ENCODE peak calls at places on chromosomes 6 and 20, in six cellular contexts. Q is GM12878, R is right lobe of liver, W is ovary, V is suprapubic skin, T is sigmoid colon. E is an unnamed sample. For H3K4me1 and H3K36me3, the result is how much of the 10 kb centered on the place peaks cover.

GRCh38 chr20:43231829-43232228 is 42.1 kb upstream of the PTPRT start:
- DNase-seq in Q (no peak), V (no peak), T (no peak), R (no peak), W (no peak), E (no peak)

GRCh38 chr6:22322103-22322882 is 25.5 kb upstream of the PRL start:
- DNase-seq in Q (no peak), R (no peak), T (no peak), V (no peak), W (no peak), E (no peak)

GRCh38 chr6:20534906-20535305 is 649 bp downstream of the CDKAL1 start:
- DNase-seq in W (no peak), Q (no peak), V (no peak), T (no peak), R (no peak), E (no peak)

GRCh38 chr6:129525055-129525454 is 184.9 kb downstream of the ARHGAP18 start:
- DNase-seq in W (no peak), Q (no peak), T (no peak), V (no peak), R (no peak), E (no peak)

GRCh38 chr6:152110878-152111820 is 303.7 kb downstream of the ESR1 start:
- DNase-seq in T (no peak), V (no peak), Q (no peak), R (peak), W (no peak), E (peak)

GRCh38 chr6:133606833-133607232 is 282.1 kb upstream of the TCF21 start:
- DNase-seq in W (no peak), V (no peak), R (no peak), Q (no peak), T (no peak), E (no peak)

GRCh38 chr6:136547336-136547735 is 2.9 kb downstream of the MAP7 start:
- DNase-seq in V (no peak), T (no peak), R (no peak), W (no peak), Q (no peak), E (no peak)

GRCh38 chr6:129672883-129673631 is 36.9 kb downstream of the ARHGAP18 start:
- DNase-seq in W (no peak), R (no peak), Q (peak), T (no peak), V (no peak), E (no peak)

GRCh38 chr6:28910901-28911680 is 12.7 kb downstream of the TRIM27 start:
- DNase-seq in T (no peak), V (no peak), W (no peak), R (no peak), Q (no peak), E (no peak)

GRCh38 chr20:21389368-21389767 is 8.0 kb downstream of the NKX2-4 start:
- DNase-seq in W (no peak), R (no peak), V (no peak), T (no peak), Q (no peak), E (no peak)

GRCh38 chr6:131116755-131117360 is 18.4 kb upstream of the AKAP7 start:
- DNase-seq in V (no peak), T (no peak), R (no peak), W (no peak), Q (no peak), E (no peak)

GRCh38 chr6:105250523-105250922 is 70.7 kb upstream of the POPDC3 start:
- DNase-seq in R (no peak), T (no peak), W (no peak), Q (no peak), V (no peak), E (no peak)

GRCh38 chr20:36744764-36745191 is 1.1 kb downstream of the NDRG3 start:
- DNase-seq in R (peak), V (no peak), T (no peak), W (no peak), Q (no peak), E (peak)

GRCh38 chr20:25484224-25484846 is 76.9 kb downstream of the GINS1 start:
- DNase-seq in V (no peak), Q (no peak), R (no peak), W (no peak), T (no peak), E (no peak)

GRCh38 chr6:168734523-168734922 is 293.5 kb downstream of the SMOC2 start:
- DNase-seq in V (no peak), R (no peak), W (no peak), T (no peak), Q (no peak), E (no peak)

GRCh38 chr20:51022803-51023616 is at the start of gene KCNG1:
- DNase-seq in T (peak), Q (no peak), W (no peak), R (peak), V (no peak), E (no peak)

GRCh38 chr6:124819340-124819739 is 142.9 kb upstream of the RNF217 start:
- DNase-seq in R (no peak), T (no peak), W (no peak), V (no peak), Q (no peak), E (no peak)

GRCh38 chr6:147173140-147173539 is 31.1 kb upstream of the STXBP5 start:
- DNase-seq in Q (no peak), T (no peak), V (no peak), R (no peak), W (no peak), E (no peak)

GRCh38 chr6:128803911-128804310 is 79.0 kb upstream of the LAMA2 start:
- DNase-seq in R (no peak), T (no peak), Q (no peak), W (no peak), V (no peak), E (no peak)

GRCh38 chr6:17638212-17638611 is 38.1 kb downstream of the FAM8A1 start:
- DNase-seq in V (no peak), R (no peak), Q (no peak), T (no peak), W (no peak), E (no peak)

GRCh38 chr20:18805881-18806280 is 7.7 kb upstream of the SCP2D1 start:
- DNase-seq in R (no peak), V (no peak), W (no peak), T (no peak), Q (no peak), E (no peak)

GRCh38 chr6:16755544-16755943 is 5.7 kb downstream of the ATXN1 start:
- DNase-seq in Q (no peak), R (no peak), W (no peak), V (no peak), T (no peak), E (no peak)

DNA sequence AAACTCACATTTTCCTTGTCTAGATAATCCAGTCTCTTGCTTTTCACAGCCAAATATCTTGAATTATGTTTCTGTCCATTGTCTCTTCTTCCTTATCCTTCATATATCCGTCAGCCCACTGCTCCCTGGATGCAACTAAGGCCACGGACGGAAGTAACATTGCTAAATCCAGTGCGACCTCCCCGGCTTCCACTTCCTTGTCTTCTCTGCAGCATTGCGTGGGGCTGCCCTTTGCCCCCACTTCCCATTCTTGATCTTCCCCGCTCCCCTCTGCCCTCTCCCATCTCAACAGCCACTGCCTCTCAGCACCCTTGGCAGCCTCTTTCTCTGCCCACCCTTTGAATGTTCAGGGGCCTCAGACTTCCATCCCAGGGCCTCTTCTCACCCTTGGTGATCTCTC is 190.4 kb upstream of the UST start:
- DNase-seq in T (no peak), R (no peak), W (no peak), Q (no peak), V (peak), E (no peak)
- TF ChIP-seq POLR2A in T (no peak), R (no peak), W (no peak), Q (no peak), V (no peak), E (no peak)

DNA sequence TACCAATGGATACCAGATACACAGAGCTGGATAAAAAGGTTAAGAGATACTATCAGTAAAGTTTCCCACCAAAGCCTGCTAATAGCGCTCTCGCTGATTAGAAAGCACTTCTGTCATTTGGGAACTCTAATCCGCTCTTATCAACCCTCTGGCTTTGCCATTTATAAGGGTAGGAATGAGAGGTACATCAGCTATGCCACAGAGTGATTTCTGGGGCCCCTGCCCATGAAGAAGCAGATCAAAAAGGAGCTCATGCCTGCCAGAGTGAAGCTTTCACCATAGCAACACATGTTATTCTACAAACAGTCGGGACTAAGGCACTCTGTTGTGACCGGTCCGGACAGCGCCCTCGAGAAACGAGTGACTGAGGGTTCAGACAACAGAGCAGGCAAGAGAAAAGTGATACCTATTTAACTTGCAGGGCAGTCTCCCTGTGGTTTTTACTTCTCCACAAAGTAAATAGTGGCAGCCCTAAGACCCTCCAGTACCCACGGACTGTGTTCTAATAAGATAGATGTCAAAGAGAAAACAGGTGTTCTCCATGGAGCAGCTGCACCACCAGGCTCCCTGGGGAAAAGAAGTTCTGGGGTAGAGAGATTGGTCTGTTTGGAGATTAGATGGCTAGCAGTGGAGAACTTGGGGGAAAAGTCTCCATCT is 5.6 kb downstream of the TRAM2 start:
- DNase-seq in V (no peak), W (no peak), Q (no peak), T (no peak), R (no peak), E (no peak)
- H3K4me1 ChIP-seq in V (half or more), W (under half), Q (under half), T (half or more), R (under half), E (half or more)

GRCh38 chr20:63884506-63885263 is 10.2 kb upstream of the DNAJC5 start:
- DNase-seq in W (no peak), R (peak), Q (no peak), T (no peak), V (no peak), E (peak)
- H3K36me3 ChIP-seq in W (under half), R (under half), Q (under half), T (under half), V (half or more), E (under half)

DNA sequence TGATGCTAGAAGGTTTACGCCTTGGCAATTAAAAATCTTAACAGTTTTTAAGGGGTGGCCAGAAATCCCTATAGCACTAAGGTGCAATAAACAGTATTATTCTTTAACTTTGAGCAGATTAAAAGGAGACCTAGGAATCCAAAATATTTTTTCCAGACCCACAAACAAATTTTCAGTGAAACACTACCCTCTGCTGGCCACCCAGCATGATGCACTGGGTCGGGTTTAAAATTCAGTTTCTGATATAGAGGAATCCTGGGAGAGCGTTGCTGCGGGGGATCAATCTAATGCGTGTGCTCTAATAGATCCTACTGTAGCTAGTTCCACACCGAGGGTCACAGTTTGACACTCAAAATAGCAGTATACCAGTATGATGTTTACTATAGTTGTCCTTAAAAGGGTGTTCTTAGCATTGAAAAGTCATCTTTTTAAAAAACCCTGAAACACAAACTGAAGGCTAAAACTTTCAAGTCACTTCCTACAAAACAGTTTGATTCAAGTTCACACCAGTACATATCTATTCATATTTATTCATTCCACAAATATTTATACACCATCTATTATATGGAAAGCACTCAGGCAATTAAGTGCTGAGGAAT is 10.2 kb downstream of the UBE3D start:
- DNase-seq in R (no peak), Q (no peak), W (peak), V (no peak), T (no peak), E (no peak)
- TF ChIP-seq POLR2A in R (no peak), Q (no peak), W (no peak), V (no peak), T (no peak), E (no peak)

GRCh38 chr6:35296931-35297330 is 687 bp upstream of the DEF6 start:
- DNase-seq in Q (no peak), T (peak), V (no peak), W (no peak), R (no peak), E (no peak)
- H3K4me1 ChIP-seq in Q (under half), T (under half), V (under half), W (under half), R (under half), E (under half)

DNA sequence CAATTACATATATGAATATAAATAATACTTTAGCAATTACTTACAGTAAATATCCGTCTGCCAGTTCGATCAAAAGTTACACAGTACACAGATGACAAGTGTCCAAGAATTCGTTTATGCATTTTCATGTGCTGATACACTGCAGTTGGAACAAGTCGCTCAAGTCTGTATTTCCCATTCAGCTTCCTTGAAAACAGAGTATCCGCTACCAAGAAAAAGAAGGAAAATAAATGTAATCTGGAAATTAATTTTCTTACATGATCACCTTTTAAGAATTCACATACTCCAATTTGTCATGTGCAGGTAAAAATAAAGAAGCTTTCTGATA is 35.3 kb downstream of the PHIP start:
- DNase-seq in T (no peak), V (no peak), Q (no peak), W (no peak), R (no peak), E (no peak)
- H3K36me3 ChIP-seq in T (under half), V (under half), Q (under half), W (under half), R (under half), E (under half)

GRCh38 chr6:118651282-118652050 is at the start of gene CEP85L:
- DNase-seq in R (peak), T (peak), V (peak), Q (peak), W (peak), E (peak)
- TF ChIP-seq POLR2A in R (peak), T (peak), V (peak), Q (peak), W (peak), E (peak)

GRCh38 chr6:34810936-34811632 is 19.2 kb downstream of the BLTP3A start:
- DNase-seq in W (no peak), R (no peak), V (no peak), T (no peak), Q (peak), E (no peak)

GRCh38 chr6:34806738-34807453 is 15.0 kb downstream of the BLTP3A start:
- DNase-seq in Q (no peak), R (no peak), T (no peak), W (no peak), V (no peak), E (no peak)

GRCh38 chr6:34813028-34813742 is 21.3 kb downstream of the BLTP3A start:
- DNase-seq in W (no peak), V (no peak), Q (no peak), R (no peak), T (no peak), E (no peak)

DNA sequence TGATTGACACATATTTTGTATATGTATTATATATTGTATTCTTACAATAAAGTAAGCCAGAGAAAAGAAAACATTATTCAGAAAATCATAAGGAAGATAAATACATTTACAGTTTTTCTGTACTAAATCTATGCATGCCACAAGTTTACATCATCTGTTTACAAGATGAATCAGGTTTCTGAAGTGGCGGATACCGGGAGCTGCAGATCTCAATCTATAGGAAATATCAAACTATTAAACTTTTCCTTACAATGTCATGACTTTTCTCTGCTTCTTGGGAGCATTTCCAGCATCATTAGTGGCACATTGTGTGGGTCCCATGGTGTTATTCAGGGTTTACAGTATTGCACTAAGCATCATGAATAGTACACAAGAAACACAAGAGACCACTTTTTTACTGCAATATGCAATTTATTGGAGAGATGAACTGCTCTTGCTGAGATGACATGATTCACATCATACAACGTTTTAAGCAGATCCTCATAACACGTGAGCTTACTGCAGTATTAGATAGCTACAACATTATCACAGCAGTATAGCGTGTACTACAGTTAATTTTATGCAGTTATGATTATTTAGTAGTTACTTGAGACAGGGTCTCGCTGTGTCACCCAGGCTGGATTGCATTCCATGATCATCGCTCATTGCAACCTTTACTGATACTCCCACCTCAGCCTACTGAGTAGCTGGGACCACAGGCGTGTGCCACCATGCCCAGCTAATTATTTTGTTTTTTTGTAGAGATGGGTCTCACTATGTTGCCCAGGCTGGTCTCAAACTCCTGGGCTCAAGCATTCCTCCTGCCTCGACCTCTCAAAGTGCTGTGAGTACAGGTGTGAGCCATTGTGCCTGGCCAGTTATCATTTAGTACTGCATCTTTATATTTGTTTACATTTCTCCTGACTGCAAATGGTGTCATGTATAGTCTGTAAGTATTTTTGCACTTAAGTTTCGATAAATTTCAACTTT is 18.3 kb downstream of the BLTP3A start:
- DNase-seq in R (no peak), Q (no peak), T (no peak), W (no peak), V (no peak), E (no peak)
- H3K4me1 ChIP-seq in R (under half), Q (under half), T (under half), W (under half), V (under half), E (under half)

GRCh38 chr20:63863021-63863797 is 1.9 kb upstream of the TPD52L2 start:
- DNase-seq in Q (no peak), W (no peak), T (no peak), R (no peak), V (no peak), E (no peak)

GRCh38 chr20:63864545-63864977 is 509 bp upstream of the TPD52L2 start:
- DNase-seq in V (no peak), T (no peak), R (no peak), W (no peak), Q (no peak), E (no peak)

GRCh38 chr20:63863798-63864544 is 1.1 kb upstream of the TPD52L2 start:
- DNase-seq in R (peak), Q (peak), W (peak), V (peak), T (peak), E (peak)

GRCh38 chr20:63864978-63865640 is at the start of gene TPD52L2:
- DNase-seq in R (peak), T (peak), W (peak), V (peak), Q (peak), E (peak)

GRCh38 chr20:63868264-63868663 is 3.2 kb downstream of the TPD52L2 start:
- DNase-seq in W (no peak), V (no peak), R (no peak), Q (no peak), T (no peak), E (no peak)
- H3K36me3 ChIP-seq in W (under half), V (under half), R (under half), Q (under half), T (under half), E (under half)